ENCODE peak calls at places on chromosomes 5 and 9, in four cellular contexts. L is K562, V is HCT116, W is HepG2. I is an unnamed sample.
A peak's percentile ranks its signal among the peaks of the same experiment; 100 is the strongest.

GRCh38 chr9:33498387-33498786 is 24.7 kb upstream of the NOL6 start:
- DNase-seq in L (no peak), V (no peak), W (no peak), I (no peak)

GRCh38 chr9:30065888-30066287 is 2318.6 kb upstream of the ACO1 start:
- DNase-seq in L (no peak), V (peak; percentile 3), W (peak; percentile 6), I (no peak)

GRCh38 chr5:132109494-132110053 is 36.0 kb downstream of the CSF2 start:
- DNase-seq in L (no peak), V (no peak), W (no peak), I (no peak)

GRCh38 chr5:86613459-86613858 is 4.3 kb upstream of the COX7C start:
- DNase-seq in L (no peak), V (no peak), W (no peak), I (no peak)

GRCh38 chr9:133821606-133822438 is 83.7 kb upstream of the SARDH start:
- DNase-seq in L (no peak), V (no peak), W (no peak), I (no peak)

GRCh38 chr9:134774991-134775540 is 105.5 kb upstream of the FCN2 start:
- DNase-seq in L (no peak), V (no peak), W (no peak), I (no peak)

GRCh38 chr9:128124873-128125574 is 2.5 kb downstream of the PTGES2 start:
- DNase-seq in L (peak; percentile 85), V (peak; percentile 46), W (peak; percentile 57), I (peak; percentile 95)

GRCh38 chr5:55601209-55601618 is 66.5 kb upstream of the PLPP1 start:
- DNase-seq in L (no peak), V (no peak), W (peak; percentile 93), I (peak; percentile 32)

GRCh38 chr5:177983763-177984564 is 12.1 kb downstream of the PROP1 start:
- DNase-seq in L (no peak), V (no peak), W (no peak), I (no peak)

GRCh38 chr9:128554155-128554862 is 1.9 kb downstream of the SPTAN1 start:
- DNase-seq in L (peak; percentile 69), V (peak; percentile 35), W (peak; percentile 85), I (peak; percentile 51)

GRCh38 chr9:129736334-129736733 is 16.5 kb downstream of the PTGES start:
- DNase-seq in L (no peak), V (no peak), W (no peak), I (no peak)

GRCh38 chr9:120935383-120935857 is 8.8 kb upstream of the TRAF1 start:
- DNase-seq in L (peak; percentile 91), V (no peak), W (no peak), I (no peak)

GRCh38 chr9:123326030-123326586 is 29.9 kb upstream of the CRB2 start:
- DNase-seq in L (no peak), V (no peak), W (no peak), I (no peak)

GRCh38 chr5:120017523-120017922 is 388.2 kb downstream of the FAM170A start:
- DNase-seq in L (no peak), V (no peak), W (no peak), I (no peak)

GRCh38 chr5:142320851-142321560 is 3.8 kb downstream of the SPRY4 start:
- DNase-seq in L (peak; percentile 63), V (no peak), W (no peak), I (no peak)

GRCh38 chr9:114910541-114910940 is 19.9 kb downstream of the TNFSF8 start:
- DNase-seq in L (no peak), V (no peak), W (no peak), I (no peak)

GRCh38 chr9:133114451-133114885 is 6.6 kb downstream of the RALGDS start:
- DNase-seq in L (no peak), V (no peak), W (no peak), I (no peak)

GRCh38 chr9:101999441-101999840 is 261.0 kb upstream of the GRIN3A start:
- DNase-seq in L (no peak), V (no peak), W (no peak), I (no peak)

GRCh38 chr9:115739096-115739875 is 414.3 kb upstream of the PAPPA start:
- DNase-seq in L (no peak), V (no peak), W (no peak), I (no peak)

GRCh38 chr9:94909965-94910730 is 183.6 kb downstream of the AOPEP start:
- DNase-seq in L (no peak), V (no peak), W (no peak), I (peak; percentile 37)
- TF ChIP-seq FOSL1 in L (no peak), V (no peak), W (no peak), I (no peak)

DNA sequence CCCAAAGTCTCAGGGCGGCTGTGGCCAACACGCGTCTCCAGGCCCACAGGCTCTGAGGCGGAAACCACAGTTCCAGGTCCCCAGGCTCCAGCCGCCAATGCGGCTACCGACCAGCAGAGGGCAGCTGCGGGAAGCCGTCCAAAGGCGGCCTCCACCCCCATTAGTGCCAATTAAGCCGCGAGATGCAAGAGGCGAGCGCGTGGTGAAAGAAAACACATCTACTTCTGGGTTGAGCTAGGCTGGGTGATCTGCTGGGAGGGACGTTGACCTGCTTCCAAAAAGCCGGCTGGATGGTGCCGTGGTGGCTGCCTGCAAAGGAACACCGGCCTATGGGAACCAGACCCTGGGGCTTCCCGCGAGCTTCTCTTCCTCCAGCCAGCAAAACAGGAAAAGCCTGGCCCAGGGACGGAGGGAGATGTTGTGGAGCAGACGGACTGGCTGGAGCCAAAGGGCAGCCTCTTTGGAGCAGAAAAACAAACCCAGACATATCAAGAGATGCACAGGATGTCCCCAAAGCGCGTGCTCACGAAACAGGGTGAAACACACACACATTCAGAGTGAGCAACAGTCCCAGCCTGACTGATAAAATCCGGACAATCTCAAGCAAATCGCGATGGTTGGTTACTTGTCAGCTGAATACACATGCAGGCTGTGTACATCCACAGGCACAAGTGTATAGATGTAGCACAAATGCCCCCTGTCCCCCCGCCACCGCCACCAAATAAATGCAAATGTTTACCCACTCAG is 187.1 kb upstream of the BRINP1 start:
- DNase-seq in L (peak; percentile 48), V (no peak), W (peak; percentile 27), I (peak; percentile 93)
- TF ChIP-seq JUND in L (no peak), V (no peak), W (no peak), I (no peak)

GRCh38 chr5:72525816-72526215 is 18.6 kb upstream of the ZNF366 start:
- DNase-seq in L (no peak), V (no peak), W (no peak), I (no peak)
- H3K4me2 ChIP-seq in L (no peak overlapping the region), V (no peak overlapping the region), W (no peak overlapping the region), I (no peak overlapping the region)

GRCh38 chr5:65900746-65901145 is 25.6 kb upstream of the ERBIN start:
- DNase-seq in L (no peak), V (no peak), W (no peak), I (no peak)

GRCh38 chr5:65906256-65906655 is 20.1 kb upstream of the ERBIN start:
- DNase-seq in L (no peak), V (no peak), W (no peak), I (no peak)

GRCh38 chr5:65907138-65907537 is 19.2 kb upstream of the ERBIN start:
- DNase-seq in L (no peak), V (no peak), W (no peak), I (no peak)

GRCh38 chr5:65902104-65902503 is 24.3 kb upstream of the ERBIN start:
- DNase-seq in L (no peak), V (no peak), W (no peak), I (no peak)

DNA sequence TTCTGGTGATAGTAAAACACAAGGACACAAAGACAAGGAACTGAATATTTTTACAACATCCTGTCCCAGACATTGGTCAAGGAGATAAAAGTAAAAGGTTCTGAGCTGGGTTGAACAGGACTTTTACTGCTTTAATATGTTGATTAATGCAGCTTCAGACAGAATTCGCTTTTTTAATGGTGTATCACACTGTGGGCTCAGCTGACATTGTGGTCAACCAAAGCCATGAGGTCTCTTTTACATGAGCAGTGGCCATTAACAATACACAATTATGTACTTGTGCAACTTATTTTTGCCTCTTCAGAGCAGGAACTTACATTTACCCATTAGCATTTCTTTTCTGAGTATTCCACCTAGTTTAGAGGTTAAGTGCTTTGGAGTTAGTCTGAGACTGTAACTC is 22.8 kb upstream of the ERBIN start:
- DNase-seq in L (no peak), V (no peak), W (no peak), I (no peak)
- TF ChIP-seq FOSL1 in L (no peak), V (no peak), W (no peak), I (no peak)

GRCh38 chr5:84362061-84362720 is 22.5 kb downstream of the EDIL3 start:
- DNase-seq in L (no peak), V (no peak), W (no peak), I (no peak)
- TF ChIP-seq JUND in L (no peak), V (no peak), W (no peak), I (no peak)

GRCh38 chr5:102924963-102925362 is 169.9 kb downstream of the PAM start:
- DNase-seq in L (no peak), V (no peak), W (no peak), I (no peak)

GRCh38 chr5:102921341-102922047 is 166.4 kb downstream of the PAM start:
- DNase-seq in L (no peak), V (no peak), W (no peak), I (no peak)

GRCh38 chr5:102919211-102919610 is 164.1 kb downstream of the PAM start:
- DNase-seq in L (no peak), V (no peak), W (no peak), I (no peak)

GRCh38 chr5:102922839-102923477 is 167.9 kb downstream of the PAM start:
- DNase-seq in L (no peak), V (no peak), W (no peak), I (no peak)

DNA sequence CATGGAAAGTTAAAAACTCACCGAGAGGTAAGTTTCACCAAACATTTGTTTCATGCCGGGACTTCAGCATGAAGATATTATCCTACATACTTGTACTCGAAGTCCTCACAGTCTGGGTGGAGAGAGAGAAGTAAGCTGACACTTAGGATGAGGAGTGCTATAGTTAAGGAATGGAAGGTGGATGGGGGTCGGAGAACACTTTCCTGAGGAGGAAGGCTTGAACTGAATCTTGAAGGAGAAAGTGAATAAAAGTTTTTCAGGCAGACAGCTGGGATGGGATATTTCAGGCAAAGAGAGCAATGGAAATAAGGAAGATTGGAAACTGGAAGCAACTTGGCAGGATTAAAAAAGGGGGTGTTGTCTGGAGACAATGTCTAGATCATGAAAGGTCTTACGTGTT is 167.0 kb downstream of the PAM start:
- DNase-seq in L (no peak), V (no peak), W (no peak), I (no peak)
- H3K4me2 ChIP-seq in L (no peak overlapping the region), V (no peak overlapping the region), W (no peak overlapping the region), I (no peak overlapping the region)

I was measured in H1.